ENCODE peak calls at places on chromosome 21, in five cellular contexts. C is A549, I is HepG2, O is GM12878, A is K562. M is an unnamed sample.

GRCh38 chr21:41164981-41165650 is 2.8 kb upstream of the BACE2 start:
- DNase-seq in O (no peak), I (peak), C (peak), A (no peak), M (no peak)

GRCh38 chr21:29055080-29055479 is 18.4 kb downstream of the CCT8 start:
- DNase-seq in I (no peak), C (no peak), A (no peak), O (no peak), M (no peak)

GRCh38 chr21:14582934-14583628 is 37.0 kb upstream of the SAMSN1 start:
- DNase-seq in I (no peak), C (no peak), A (peak), O (no peak), M (no peak)

GRCh38 chr21:26194811-26195251 is 24.3 kb upstream of the APP start:
- DNase-seq in C (no peak), O (no peak), I (no peak), A (no peak), M (no peak)

GRCh38 chr21:45972716-45973474 is 8.7 kb upstream of the COL6A1 start:
- DNase-seq in I (no peak), A (no peak), O (no peak), C (no peak), M (no peak)

GRCh38 chr21:34910396-34910795 is 138.7 kb downstream of the RUNX1 start:
- DNase-seq in A (no peak), I (peak), C (no peak), O (no peak), M (no peak)

GRCh38 chr21:32562426-32562825 is 22.9 kb downstream of the TCP10L start:
- DNase-seq in A (no peak), I (no peak), C (no peak), O (no peak), M (no peak)

GRCh38 chr21:35227774-35228173 is 178.7 kb upstream of the RUNX1 start:
- DNase-seq in C (no peak), O (no peak), A (no peak), I (no peak), M (no peak)

GRCh38 chr21:34706337-34706736 is 37.5 kb downstream of the CLIC6 start:
- DNase-seq in C (no peak), O (no peak), I (no peak), A (no peak), M (no peak)

GRCh38 chr21:37065561-37066177 is 7.2 kb downstream of the PIGP start:
- DNase-seq in O (no peak), I (no peak), C (no peak), A (no peak), M (no peak)

GRCh38 chr21:28821276-28822063 is 171.2 kb downstream of the LTN1 start:
- DNase-seq in I (no peak), A (no peak), C (no peak), O (no peak), M (no peak)

GRCh38 chr21:33380483-33380998 is 22.7 kb upstream of the IFNGR2 start:
- DNase-seq in I (peak), A (peak), C (peak), O (peak), M (no peak)

GRCh38 chr21:41204736-41205135 is 36.8 kb downstream of the BACE2 start:
- DNase-seq in I (no peak), A (no peak), C (no peak), O (no peak), M (no peak)

GRCh38 chr21:43733060-43733459 is 14.1 kb downstream of the PDXK start:
- DNase-seq in I (no peak), C (no peak), A (no peak), O (no peak), M (no peak)

GRCh38 chr21:41472769-41473548 is 35.0 kb downstream of the TMPRSS2 start:
- DNase-seq in C (no peak), A (no peak), I (no peak), O (no peak), M (no peak)

GRCh38 chr21:33229776-33230517 is at the start of gene IFNAR2:
- DNase-seq in A (peak), O (no peak), C (peak), I (peak), M (peak)

GRCh38 chr21:32463889-32464300 is 51.4 kb downstream of the EVA1C start:
- DNase-seq in A (no peak), I (peak), C (peak), O (no peak), M (no peak)

GRCh38 chr21:19236209-19236608 is 832.6 kb upstream of the TMPRSS15 start:
- DNase-seq in C (no peak), O (no peak), A (no peak), I (no peak), M (no peak)

GRCh38 chr21:46184625-46185555 is 631 bp upstream of the SPATC1L start:
- DNase-seq in A (peak), I (peak), C (no peak), O (peak), M (peak)

GRCh38 chr21:27581168-27581567 is 614.3 kb upstream of the ADAMTS5 start:
- DNase-seq in I (no peak), O (no peak), C (no peak), A (no peak), M (no peak)

GRCh38 chr21:36990508-36991205 is 15.8 kb upstream of the RIPPLY3 start:
- DNase-seq in I (no peak), C (no peak), A (no peak), O (no peak), M (no peak)

GRCh38 chr21:28669331-28669730 is 323.3 kb downstream of the LTN1 start:
- DNase-seq in C (no peak), O (no peak), I (no peak), A (no peak), M (no peak)

GRCh38 chr21:36125513-36126121 is 9.3 kb upstream of the CBR3 start:
- DNase-seq in C (peak), A (peak), I (peak), O (no peak), M (peak)

GRCh38 chr21:33642896-33643657 is 776 bp downstream of the ITSN1 start:
- DNase-seq in O (no peak), I (no peak), C (peak), A (peak), M (peak)

DNA sequence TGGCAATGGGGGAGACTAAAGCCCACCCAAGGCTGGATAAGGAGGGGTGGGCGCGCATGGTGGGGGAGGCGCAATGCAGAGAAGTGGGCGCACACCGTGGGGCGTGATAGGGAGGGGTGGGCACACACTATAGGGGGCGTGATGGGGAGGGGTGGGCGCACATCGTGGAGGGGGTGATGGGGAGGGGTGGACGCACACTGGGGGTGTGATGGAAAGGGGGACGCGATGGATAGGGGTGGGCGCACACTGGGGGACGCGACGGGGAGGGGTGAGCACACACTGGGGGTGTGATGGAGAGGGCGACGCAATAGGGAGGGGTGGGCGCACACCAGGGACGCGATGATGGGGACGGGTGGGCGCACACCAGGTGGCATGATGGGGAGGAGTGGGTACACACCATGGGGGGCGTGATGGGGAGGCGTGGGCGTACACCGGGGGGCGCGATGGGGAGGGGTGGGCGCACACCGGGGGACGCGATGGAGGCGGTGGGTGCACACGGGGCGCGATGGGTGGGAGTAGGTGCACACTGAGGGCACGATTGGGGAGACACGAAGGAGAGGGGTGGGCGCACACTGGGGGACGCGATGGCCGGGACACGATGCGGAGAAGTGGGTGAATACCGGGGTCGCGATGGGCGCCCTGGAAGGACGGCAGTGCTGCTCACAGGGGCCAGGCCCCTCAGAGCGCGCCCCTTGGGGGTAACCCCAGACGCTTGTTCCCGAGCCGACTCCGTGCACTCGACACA is 929 bp downstream of the SUMO3 start:
- DNase-seq in C (no peak), O (no peak), I (no peak), A (no peak), M (no peak)
- TF ChIP-seq HDAC2 in C (no peak), O (no peak), I (no peak), A (no peak), M (no peak)

DNA sequence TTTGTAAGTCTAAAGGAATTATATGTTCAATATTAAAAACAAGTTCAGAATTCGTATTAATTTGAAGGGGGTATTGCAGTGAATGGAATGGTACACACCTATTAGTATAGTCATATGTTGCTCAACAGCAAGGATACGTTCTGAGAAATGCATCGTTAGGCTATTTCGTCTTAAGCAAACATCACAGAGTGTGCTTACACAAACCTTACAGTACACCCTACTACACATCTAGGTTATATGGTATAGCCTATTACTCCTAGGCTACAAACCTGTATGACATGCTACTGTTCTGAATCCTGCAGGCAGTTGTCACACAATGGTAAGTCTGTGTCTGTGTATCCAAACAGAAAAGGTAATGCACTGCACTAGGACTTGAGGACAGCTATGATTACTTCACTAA is 14.2 kb upstream of the PSMG1 start:
- DNase-seq in O (no peak), C (no peak), I (no peak), A (no peak), M (no peak)
- TF ChIP-seq HDAC2 in O (no peak), C (no peak), I (no peak), A (no peak), M (no peak)

DNA sequence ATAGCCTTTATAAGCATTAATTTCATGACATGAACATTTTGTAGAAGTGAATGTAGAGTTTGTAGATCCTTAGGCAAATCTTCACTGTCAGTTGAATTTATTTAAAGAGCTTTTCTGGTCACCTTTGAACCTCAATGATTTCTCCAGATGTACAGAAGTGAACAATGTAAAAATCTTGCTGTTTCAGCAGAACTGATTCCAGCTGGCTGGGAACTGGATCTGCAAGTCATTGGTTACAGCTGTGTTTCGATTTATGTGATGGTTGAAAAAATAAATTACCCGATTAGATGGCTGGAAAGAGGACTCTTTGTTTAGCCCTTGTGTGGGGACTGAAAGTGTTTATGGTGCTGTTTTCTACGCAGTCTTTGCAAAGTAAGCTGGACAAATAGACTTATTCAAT is 849.8 kb downstream of the USP25 start:
- DNase-seq in I (no peak), A (no peak), C (no peak), O (no peak), M (no peak)
- TF ChIP-seq HDAC2 in I (no peak), A (no peak), C (no peak), O (no peak), M (no peak)

DNA sequence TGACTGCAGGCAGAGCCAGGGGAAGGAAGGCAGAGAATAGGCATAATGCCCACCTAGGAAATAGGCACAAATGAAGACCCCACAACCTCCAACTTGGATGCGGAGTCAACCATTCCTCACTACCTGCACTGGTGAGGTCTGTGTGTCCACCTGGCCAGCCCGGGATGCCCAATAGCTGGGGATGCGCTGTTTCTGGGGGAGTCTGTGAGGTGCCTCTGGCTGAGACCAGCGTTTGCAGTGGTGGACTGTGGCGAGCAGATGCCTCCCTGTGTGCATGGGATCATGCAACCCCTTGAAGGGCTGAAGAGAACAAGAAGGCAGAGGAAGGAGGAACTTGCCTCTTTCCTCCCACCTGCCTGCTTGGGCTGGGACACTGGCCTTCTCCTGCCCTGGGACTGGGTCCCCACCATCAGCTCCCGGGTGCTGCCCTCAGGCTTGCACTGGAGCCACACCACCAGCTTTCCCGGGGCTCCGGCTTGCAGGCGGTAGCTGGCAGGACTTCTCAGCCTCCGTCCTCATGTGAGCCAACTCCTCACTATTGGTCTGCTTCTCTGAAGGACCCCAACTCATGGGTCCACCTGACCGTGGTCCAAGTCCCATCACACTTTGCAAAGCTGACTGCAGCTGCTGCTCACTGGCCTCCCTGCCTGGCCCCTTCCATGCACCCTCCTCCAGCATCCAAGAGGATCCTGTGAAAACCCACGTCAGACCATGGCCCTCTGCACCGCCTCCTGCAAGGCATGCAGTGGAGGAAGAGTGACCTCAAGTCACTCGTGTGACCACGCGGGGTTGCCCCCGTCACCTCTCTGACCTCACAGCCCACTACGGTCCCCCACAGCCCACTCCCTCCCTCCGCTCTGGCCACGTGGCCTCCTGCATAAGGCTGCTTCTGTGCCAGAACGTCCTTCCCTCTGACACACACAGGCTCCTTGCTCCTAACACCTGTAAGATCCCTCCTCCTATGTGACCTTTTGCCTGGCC is 2.7 kb upstream of the PDE9A start:
- DNase-seq in A (no peak), I (no peak), C (no peak), O (no peak), M (no peak)
- TF ChIP-seq HDAC2 in A (no peak), I (no peak), C (no peak), O (no peak), M (no peak)

DNA sequence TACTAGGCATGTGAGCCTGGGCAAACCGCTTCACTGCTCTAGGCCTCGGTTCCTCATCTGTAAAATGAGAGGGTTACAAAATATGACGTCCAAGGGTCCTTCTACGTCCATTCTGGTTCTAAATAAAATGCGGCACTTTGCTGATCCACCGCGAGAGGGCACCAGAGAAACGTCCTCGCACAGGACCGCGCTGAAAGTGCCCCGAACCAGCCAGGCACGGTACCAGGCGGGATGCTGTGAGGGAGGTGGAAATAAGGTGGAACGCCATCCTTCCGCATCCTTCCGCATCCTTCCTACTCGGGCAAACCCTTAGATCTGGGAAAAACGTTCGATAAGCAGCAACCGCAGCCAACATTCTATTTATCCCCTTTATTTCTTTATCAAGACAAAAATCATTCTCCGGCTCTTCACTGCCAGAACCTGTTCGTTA is 60.3 kb upstream of the KRTAP19-8 start:
- DNase-seq in C (peak), A (peak), I (peak), O (no peak), M (peak)
- TF ChIP-seq HDAC2 in C (no peak), A (no peak), I (no peak), O (no peak), M (no peak)

GRCh38 chr21:38843379-38843778 is 37.6 kb downstream of the ETS2 start:
- DNase-seq in O (no peak), A (no peak), C (no peak), I (no peak), M (no peak)

GRCh38 chr21:38839683-38840286 is 34.1 kb downstream of the ETS2 start:
- DNase-seq in C (peak), A (no peak), O (no peak), I (no peak), M (no peak)

GRCh38 chr21:38839370-38839681 is 33.6 kb downstream of the ETS2 start:
- DNase-seq in C (peak), A (no peak), I (no peak), O (no peak), M (no peak)

GRCh38 chr21:38840456-38841129 is 34.9 kb downstream of the ETS2 start:
- DNase-seq in I (no peak), A (no peak), C (no peak), O (no peak), M (no peak)

GRCh38 chr21:38841472-38841871 is 35.7 kb downstream of the ETS2 start:
- DNase-seq in C (no peak), A (no peak), O (no peak), I (no peak), M (no peak)
- TF ChIP-seq HDAC2 in C (no peak), A (no peak), O (no peak), I (no peak), M (no peak)

GRCh38 chr21:16908087-16908486 is 604.8 kb upstream of the CXADR start:
- DNase-seq in A (no peak), O (no peak), I (no peak), C (peak), M (no peak)
- TF ChIP-seq HDAC2 in A (no peak), O (no peak), I (no peak), C (no peak), M (no peak)